ENCODE peak calls at places on chromosomes 3 and 15, in seven cellular contexts. K, M, X, L, F, J and E are unnamed samples. For H3K27me3, the result is how much of the 10 kb centered on the place peaks cover.

GRCh38 chr3:16869606-16870005 is 15.1 kb upstream of the PLCL2 start:
- DNase-seq in F (no peak), M (no peak), L (no peak), X (no peak), J (no peak), K (no peak), E (no peak)

GRCh38 chr15:90362936-90363212 is 10.8 kb downstream of the ZNF774 start:
- DNase-seq in K (peak), J (no peak), F (peak), M (no peak), L (no peak), X (peak), E (no peak)

GRCh38 chr3:67863869-67864268 is 209.5 kb upstream of the SUCLG2 start:
- DNase-seq in L (no peak), M (no peak), J (peak), F (peak), X (no peak), K (no peak), E (peak)

GRCh38 chr3:53899730-53900129 is 8.1 kb upstream of the SELENOK start:
- DNase-seq in K (no peak), L (no peak), X (no peak), F (no peak), J (no peak), M (no peak), E (no peak)

GRCh38 chr3:31124368-31124767 is 229.9 kb upstream of the GADL1 start:
- DNase-seq in L (no peak), J (no peak), M (no peak), F (no peak), X (no peak), K (no peak), E (no peak)

GRCh38 chr3:14124223-14124614 is 451 bp downstream of the CHCHD4 start:
- DNase-seq in F (no peak), J (peak), X (peak), L (no peak), M (peak), K (peak), E (peak)

GRCh38 chr15:89486726-89487050 is 9.7 kb downstream of the RHCG start:
- DNase-seq in X (peak), F (no peak), K (no peak), J (no peak), M (peak), L (no peak), E (peak)

GRCh38 chr3:49611714-49612113 is 57.4 kb downstream of the BSN start:
- DNase-seq in M (no peak), J (no peak), L (no peak), X (peak), F (no peak), K (no peak), E (no peak)

GRCh38 chr3:175207361-175207760 is 348.2 kb downstream of the NAALADL2 start:
- DNase-seq in X (no peak), K (no peak), L (no peak), M (no peak), F (peak), J (no peak), E (no peak)

GRCh38 chr3:196518999-196519737 is 4.0 kb upstream of the SMCO1 start:
- DNase-seq in M (peak), J (no peak), L (peak), F (peak), X (peak), K (peak), E (peak)

GRCh38 chr3:50612234-50612972 is 829 bp upstream of the CISH start:
- DNase-seq in L (no peak), M (no peak), K (no peak), F (no peak), J (no peak), X (peak), E (no peak)

GRCh38 chr15:45456212-45457106 is 66.1 kb downstream of the SLC30A4 start:
- DNase-seq in F (peak), L (no peak), X (peak), M (no peak), J (no peak), K (peak), E (peak)

GRCh38 chr3:58375209-58375608 is 42.5 kb downstream of the PXK start:
- DNase-seq in J (no peak), L (no peak), X (no peak), M (no peak), K (no peak), F (no peak), E (no peak)

GRCh38 chr3:177721864-177722370 is 524.6 kb upstream of the TBL1XR1 start:
- DNase-seq in K (no peak), F (no peak), L (no peak), J (no peak), X (no peak), M (no peak), E (no peak)

GRCh38 chr3:34175636-34176186 is 377.3 kb downstream of the PDCD6IP start:
- DNase-seq in M (no peak), J (no peak), K (no peak), F (no peak), L (no peak), X (no peak), E (no peak)

GRCh38 chr3:67067251-67067650 is 69.1 kb downstream of the KBTBD8 start:
- DNase-seq in F (no peak), L (no peak), X (no peak), J (no peak), K (no peak), M (peak), E (no peak)

GRCh38 chr3:151403246-151403645 is 18.7 kb upstream of the P2RY12 start:
- DNase-seq in X (peak), M (no peak), K (no peak), J (no peak), L (no peak), F (peak), E (no peak)

GRCh38 chr3:50354850-50355249 is 4.2 kb downstream of the CYB561D2 start:
- DNase-seq in L (no peak), F (no peak), J (no peak), X (no peak), K (no peak), M (no peak), E (no peak)

GRCh38 chr3:47908744-47909143 is 105.8 kb downstream of the DHX30 start:
- DNase-seq in K (no peak), L (peak), M (no peak), F (peak), X (no peak), J (no peak), E (no peak)

GRCh38 chr15:90558182-90558581 is 28.5 kb downstream of the CRTC3 start:
- DNase-seq in K (peak), J (no peak), X (peak), L (no peak), F (no peak), M (no peak), E (peak)

GRCh38 chr15:78638658-78639314 is 2.2 kb downstream of the CHRNB4 start:
- DNase-seq in F (peak), K (peak), J (peak), M (peak), X (peak), L (peak), E (peak)

GRCh38 chr3:149085828-149086231 is 503 bp downstream of the HLTF start:
- DNase-seq in J (no peak), F (peak), X (peak), K (peak), L (peak), M (peak), E (peak)

GRCh38 chr15:67049351-67050044 is 15.9 kb upstream of the SMAD3 start:
- DNase-seq in K (no peak), X (peak), F (peak), J (no peak), L (no peak), M (no peak), E (peak)

GRCh38 chr3:133393204-133393603 is 6.7 kb upstream of the BFSP2 start:
- DNase-seq in J (no peak), K (no peak), F (no peak), L (no peak), M (no peak), X (peak), E (no peak)

GRCh38 chr15:64379216-64379960 is 1.9 kb downstream of the PCLAF start:
- DNase-seq in L (no peak), J (no peak), M (no peak), K (no peak), X (no peak), F (no peak), E (no peak)

GRCh38 chr15:33194704-33195261 is at the start of gene FMN1:
- DNase-seq in F (peak), J (peak), K (peak), M (peak), X (peak), L (peak), E (peak)

GRCh38 chr3:190340071-190340470 is 17.8 kb upstream of the CLDN1 start:
- DNase-seq in X (no peak), L (no peak), K (no peak), F (peak), J (no peak), M (no peak), E (no peak)

GRCh38 chr3:78427303-78427702 is 1340.5 kb downstream of the ROBO1 start:
- DNase-seq in L (no peak), M (no peak), K (no peak), X (peak), J (no peak), F (no peak), E (no peak)

GRCh38 chr15:73694419-73694818 is 10.2 kb downstream of the CD276 start:
- DNase-seq in J (no peak), L (no peak), K (no peak), F (peak), M (no peak), X (no peak), E (no peak)

GRCh38 chr3:53030864-53031445 is 14.9 kb downstream of the SFMBT1 start:
- DNase-seq in L (no peak), J (no peak), X (no peak), F (no peak), M (no peak), K (no peak), E (no peak)

DNA sequence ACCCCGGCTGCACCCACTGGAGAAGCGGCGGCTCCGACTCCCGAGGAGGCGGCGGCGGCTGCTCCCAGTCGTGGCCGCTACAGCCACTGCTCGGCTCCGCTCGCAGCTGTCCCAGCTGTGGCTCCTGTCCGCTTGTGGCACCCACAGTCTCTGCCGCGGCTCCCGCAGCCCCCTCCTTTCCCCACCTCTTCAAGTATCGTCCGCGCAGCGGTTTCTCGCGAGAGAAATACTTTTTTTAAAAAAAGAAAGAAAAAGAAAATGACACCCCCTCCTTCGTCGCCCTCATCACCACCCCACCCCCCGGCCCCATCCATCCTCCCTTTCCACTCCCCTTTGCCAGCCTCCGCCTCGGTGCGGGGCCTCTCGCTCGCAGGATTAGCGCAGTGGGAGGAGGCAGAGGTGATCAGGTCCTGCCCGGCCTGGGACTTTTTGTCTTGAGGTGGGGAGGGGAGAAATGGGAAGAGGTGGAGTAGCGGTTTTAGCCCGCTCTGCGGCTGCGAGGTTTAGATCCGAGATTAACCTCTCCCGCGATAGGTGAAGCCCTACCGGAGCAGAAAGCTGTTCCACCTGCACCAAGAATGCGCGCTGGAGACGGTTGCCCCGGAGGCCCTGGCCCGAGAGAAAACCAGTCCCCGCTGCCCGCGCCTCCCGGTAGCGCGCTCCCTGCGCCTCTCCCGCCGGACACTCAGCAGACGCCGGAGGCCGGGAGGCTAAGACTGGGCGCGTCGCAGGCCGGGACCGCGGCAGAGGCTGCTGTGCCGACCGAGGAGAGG is at the start of gene FBN1:
- DNase-seq in X (peak), K (peak), J (peak), M (peak), F (peak), L (no peak), E (peak)
- H3K4me3 ChIP-seq in X (peak), K (peak), J (peak), M (peak), F (peak), L (peak), E (peak)

GRCh38 chr15:38605744-38606143 is 41.1 kb upstream of the RASGRP1 start:
- DNase-seq in K (no peak), L (no peak), X (no peak), J (no peak), M (no peak), F (no peak), E (no peak)
- H3K27me3 ChIP-seq in K (under half), L (under half), X (under half), J (under half), M (under half), F (half or more), E (under half)

GRCh38 chr3:127799476-127800222 is 22.7 kb downstream of the MGLL start:
- DNase-seq in K (no peak), F (peak), M (no peak), X (peak), J (no peak), L (no peak), E (no peak)
- H3K4me3 ChIP-seq in K (no peak), F (no peak), M (no peak), X (no peak), J (no peak), L (no peak), E (no peak)

GRCh38 chr15:96333194-96334016 is 2.9 kb downstream of the NR2F2 start:
- DNase-seq in L (no peak), X (peak), K (peak), M (no peak), F (no peak), J (peak), E (no peak)

GRCh38 chr15:96335429-96335807 is 4.9 kb downstream of the NR2F2 start:
- DNase-seq in K (no peak), M (no peak), J (peak), X (no peak), F (no peak), L (no peak), E (no peak)

GRCh38 chr15:96332854-96333193 is 2.3 kb downstream of the NR2F2 start:
- DNase-seq in F (no peak), M (no peak), J (no peak), X (peak), L (no peak), K (no peak), E (no peak)

GRCh38 chr15:96334705-96335428 is 4.4 kb downstream of the NR2F2 start:
- DNase-seq in M (no peak), K (no peak), X (no peak), F (no peak), J (no peak), L (no peak), E (no peak)

GRCh38 chr15:96334017-96334704 is 3.7 kb downstream of the NR2F2 start:
- DNase-seq in F (no peak), X (no peak), K (peak), L (no peak), M (no peak), J (peak), E (no peak)
- H3K27me3 ChIP-seq in F (under half), X (half or more), K (under half), L (under half), M (under half), J (under half), E (under half)

DNA sequence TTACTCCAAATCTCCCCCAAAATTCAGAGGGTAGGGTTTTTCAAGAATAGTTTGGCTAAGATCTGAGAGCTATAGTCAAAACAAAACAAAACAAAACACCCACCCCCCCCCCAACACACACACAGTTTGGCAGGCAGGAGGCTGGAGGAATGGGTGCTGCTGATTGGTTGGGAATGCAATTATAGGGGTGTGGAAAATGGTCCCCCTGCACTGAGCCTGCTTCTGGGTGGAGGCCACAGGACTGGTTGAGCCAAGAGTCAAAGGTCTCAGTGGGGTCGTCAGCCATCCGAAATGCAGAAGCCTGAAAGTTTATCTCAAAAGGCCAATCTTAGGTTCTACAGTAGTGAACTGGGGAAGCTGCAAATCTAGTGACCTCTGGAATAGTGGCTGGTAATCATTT is 2.5 kb upstream of the HACD2 start:
- DNase-seq in F (no peak), M (no peak), J (no peak), K (no peak), L (no peak), X (no peak), E (peak)
- H3K4me3 ChIP-seq in F (no peak), M (no peak), J (no peak), K (no peak), L (no peak), X (no peak), E (no peak)

GRCh38 chr3:141408596-141408995 is 40.3 kb downstream of the ZBTB38 start:
- DNase-seq in L (no peak), X (no peak), K (no peak), J (no peak), F (no peak), M (peak), E (no peak)

GRCh38 chr3:141412087-141412935 is 44.0 kb downstream of the ZBTB38 start:
- DNase-seq in M (peak), L (peak), J (no peak), F (peak), K (peak), X (peak), E (no peak)

GRCh38 chr3:141412936-141413354 is 44.6 kb downstream of the ZBTB38 start:
- DNase-seq in J (no peak), X (peak), M (peak), L (peak), K (peak), F (peak), E (no peak)

GRCh38 chr3:141410861-141411771 is 42.8 kb downstream of the ZBTB38 start:
- DNase-seq in M (peak), F (peak), L (no peak), X (peak), J (no peak), K (no peak), E (no peak)

DNA sequence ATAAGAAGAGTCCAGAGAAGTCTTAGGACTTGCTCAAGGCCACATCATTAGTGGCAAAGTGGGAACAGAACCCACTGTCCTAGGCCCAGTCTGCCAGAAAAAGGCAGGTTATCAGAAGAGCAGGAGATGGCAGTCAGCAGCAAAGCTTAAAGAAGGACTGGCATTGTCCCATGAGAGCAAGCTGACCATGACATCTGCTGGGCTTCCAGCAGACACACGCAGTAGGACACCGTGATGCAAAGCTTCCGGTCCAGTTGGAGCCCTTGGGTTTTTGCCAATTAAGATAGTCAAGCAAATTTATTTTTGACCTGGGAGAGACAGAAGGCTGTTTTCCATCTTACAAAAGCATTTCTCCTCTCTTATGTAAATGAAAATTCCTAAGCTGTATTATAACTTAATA is 42.1 kb downstream of the ZBTB38 start:
- DNase-seq in L (no peak), X (peak), K (peak), F (peak), J (no peak), M (peak), E (no peak)
- H3K27me3 ChIP-seq in L (under half), X (under half), K (under half), F (under half), J (under half), M (under half), E (under half)

DNA sequence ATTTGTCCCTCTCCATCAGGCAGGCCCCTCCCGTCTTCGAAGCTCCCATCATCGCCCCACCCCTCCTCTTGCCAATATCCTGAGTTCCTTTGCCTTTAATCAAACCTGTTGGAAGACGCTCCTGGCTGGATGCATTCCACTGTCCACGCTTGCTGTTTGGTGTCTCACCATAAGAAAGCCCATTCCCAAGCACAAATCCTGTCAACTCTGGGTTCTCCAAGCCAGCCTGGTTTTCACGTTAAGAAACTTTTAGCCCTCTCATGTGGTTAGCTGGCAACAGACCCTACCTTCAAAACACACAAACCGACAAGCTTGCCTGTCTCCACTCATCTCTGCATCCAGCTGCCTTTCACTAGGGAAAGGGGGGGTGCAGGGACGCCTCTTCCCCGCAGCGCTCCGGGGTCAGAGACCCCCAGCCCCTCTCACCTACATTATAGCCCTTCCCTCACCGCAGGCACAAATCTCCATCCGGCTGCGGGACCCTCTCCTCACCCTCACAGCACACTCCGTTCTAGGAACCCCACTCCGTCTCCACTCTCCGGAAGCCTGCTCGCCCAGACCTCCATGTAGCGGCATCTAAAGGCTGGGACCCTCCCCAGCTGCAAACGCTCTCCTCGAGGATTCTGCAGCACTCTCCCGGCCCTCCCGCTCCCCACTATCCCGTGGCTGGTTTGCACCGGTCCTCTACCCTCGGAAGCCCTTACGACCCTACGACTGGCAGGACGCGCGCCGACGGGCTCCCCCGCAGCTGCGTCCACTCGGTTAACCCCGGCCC is 959 bp downstream of the GORASP1 start:
- DNase-seq in F (peak), X (peak), K (peak), L (no peak), M (no peak), J (no peak), E (no peak)
- H3K4me3 ChIP-seq in F (peak), X (peak), K (peak), L (peak), M (peak), J (peak), E (peak)

GRCh38 chr15:47514251-47514652 is 203.1 kb upstream of the SEMA6D start:
- DNase-seq in J (no peak), F (peak), L (no peak), X (peak), M (no peak), K (no peak), E (no peak)
- H3K27me3 ChIP-seq in J (under half), F (under half), L (under half), X (under half), M (under half), K (under half), E (under half)

GRCh38 chr3:29137601-29138000 is 143.3 kb upstream of the RBMS3 start:
- DNase-seq in L (no peak), J (no peak), M (no peak), K (no peak), X (no peak), F (no peak), E (no peak)
- H3K4me3 ChIP-seq in L (no peak), J (no peak), M (no peak), K (no peak), X (no peak), F (no peak), E (no peak)